ENCODE peak calls at places on chromosome 13, in six cellular contexts. E is IMR-90, O is neuronal stem cell, B is mesenchymal stem cell, S is H1, G is trophoblast cell. Z is an unnamed sample.
A peak's percentile ranks its signal among the peaks of the same experiment; 100 is the strongest.

GRCh38 chr13:73060251-73061160 is 1.7 kb downstream of the KLF5 start:
- DNase-seq in E (peak; percentile 82), O (peak; percentile 12), B (peak; percentile 80), S (no peak), G (peak; percentile 66), Z (peak; percentile 74)

GRCh38 chr13:63436288-63436687 is 2020.6 kb upstream of the PCDH20 start:
- DNase-seq in E (no peak), O (no peak), B (no peak), S (no peak), G (no peak), Z (peak; percentile 4)

GRCh38 chr13:42883142-42883541 is 101.8 kb downstream of the FAM216B start:
- DNase-seq in E (no peak), O (no peak), B (peak; percentile 47), S (no peak), G (no peak), Z (no peak)

GRCh38 chr13:49897713-49898112 is 38.4 kb downstream of the SPRYD7 start:
- DNase-seq in E (no peak), O (no peak), B (no peak), S (no peak), G (no peak), Z (no peak)

GRCh38 chr13:50707533-50708096 is 135.9 kb downstream of the DLEU7 start:
- DNase-seq in E (no peak), O (no peak), B (no peak), S (no peak), G (no peak), Z (no peak)

GRCh38 chr13:66835040-66835628 is 395.0 kb downstream of the PCDH9 start:
- DNase-seq in E (peak; percentile 18), O (no peak), B (peak; percentile 81), S (no peak), G (no peak), Z (peak; percentile 5)

GRCh38 chr13:24148414-24149305 is 11.9 kb upstream of the SPATA13 start:
- DNase-seq in E (peak; percentile 99), O (no peak), B (peak; percentile 99), S (no peak), G (peak; percentile 91), Z (peak; percentile 99)

GRCh38 chr13:93244141-93244917 is 17.7 kb downstream of the GPC6 start:
- DNase-seq in E (peak; percentile 67), O (no peak), B (peak; percentile 70), S (no peak), G (no peak), Z (no peak)

GRCh38 chr13:23289917-23290357 is 109.2 kb downstream of the SGCG start:
- DNase-seq in E (peak; percentile 47), O (no peak), B (no peak), S (no peak), G (no peak), Z (no peak)

GRCh38 chr13:40389081-40389641 is 277.3 kb downstream of the FOXO1 start:
- DNase-seq in E (no peak), O (no peak), B (no peak), S (no peak), G (no peak), Z (no peak)

GRCh38 chr13:51000576-51001260 is 91.1 kb downstream of the RNASEH2B start:
- DNase-seq in E (peak; percentile 42), O (no peak), B (peak; percentile 35), S (no peak), G (no peak), Z (no peak)

GRCh38 chr13:77002590-77003190 is 10.8 kb downstream of the CLN5 start:
- DNase-seq in E (peak; percentile 48), O (no peak), B (peak; percentile 55), S (no peak), G (no peak), Z (peak; percentile 53)

GRCh38 chr13:99257291-99257690 is 888 bp downstream of the GPR18 start:
- DNase-seq in E (no peak), O (no peak), B (no peak), S (no peak), G (no peak), Z (no peak)

GRCh38 chr13:67101730-67102467 is 128.2 kb downstream of the PCDH9 start:
- DNase-seq in E (peak; percentile 6), O (no peak), B (peak; percentile 29), S (no peak), G (no peak), Z (no peak)

GRCh38 chr13:43230989-43231388 is 207.6 kb downstream of the DNAJC15 start:
- DNase-seq in E (no peak), O (no peak), B (no peak), S (no peak), G (no peak), Z (no peak)

GRCh38 chr13:50617134-50617721 is 226.3 kb downstream of the DLEU7 start:
- DNase-seq in E (peak; percentile 41), O (no peak), B (peak; percentile 29), S (no peak), G (no peak), Z (no peak)

GRCh38 chr13:45718063-45718462 is 15.9 kb downstream of the CBY2 start:
- DNase-seq in E (peak; percentile 14), O (no peak), B (no peak), S (no peak), G (no peak), Z (peak; percentile 84)

GRCh38 chr13:94673841-94674240 is 38.5 kb downstream of the SOX21 start:
- DNase-seq in E (no peak), O (no peak), B (no peak), S (no peak), G (no peak), Z (peak; percentile 39)

GRCh38 chr13:91609353-91609752 is 210.9 kb downstream of the GPC5 start:
- DNase-seq in E (peak; percentile 54), O (no peak), B (peak; percentile 32), S (no peak), G (no peak), Z (no peak)

GRCh38 chr13:107847406-107847805 is 367.9 kb downstream of the LIG4 start:
- DNase-seq in E (peak; percentile 53), O (no peak), B (peak; percentile 68), S (no peak), G (no peak), Z (peak; percentile 81)

GRCh38 chr13:77150651-77151050 is 123.7 kb upstream of the FBXL3 start:
- DNase-seq in E (peak; percentile 41), O (no peak), B (no peak), S (no peak), G (no peak), Z (no peak)

GRCh38 chr13:68170961-68171360 is 940.8 kb upstream of the PCDH9 start:
- DNase-seq in E (no peak), O (no peak), B (no peak), S (no peak), G (no peak), Z (no peak)

GRCh38 chr13:26967119-26968038 is 204.2 kb downstream of the USP12 start:
- DNase-seq in E (no peak), O (no peak), B (peak; percentile 63), S (no peak), G (no peak), Z (no peak)

DNA sequence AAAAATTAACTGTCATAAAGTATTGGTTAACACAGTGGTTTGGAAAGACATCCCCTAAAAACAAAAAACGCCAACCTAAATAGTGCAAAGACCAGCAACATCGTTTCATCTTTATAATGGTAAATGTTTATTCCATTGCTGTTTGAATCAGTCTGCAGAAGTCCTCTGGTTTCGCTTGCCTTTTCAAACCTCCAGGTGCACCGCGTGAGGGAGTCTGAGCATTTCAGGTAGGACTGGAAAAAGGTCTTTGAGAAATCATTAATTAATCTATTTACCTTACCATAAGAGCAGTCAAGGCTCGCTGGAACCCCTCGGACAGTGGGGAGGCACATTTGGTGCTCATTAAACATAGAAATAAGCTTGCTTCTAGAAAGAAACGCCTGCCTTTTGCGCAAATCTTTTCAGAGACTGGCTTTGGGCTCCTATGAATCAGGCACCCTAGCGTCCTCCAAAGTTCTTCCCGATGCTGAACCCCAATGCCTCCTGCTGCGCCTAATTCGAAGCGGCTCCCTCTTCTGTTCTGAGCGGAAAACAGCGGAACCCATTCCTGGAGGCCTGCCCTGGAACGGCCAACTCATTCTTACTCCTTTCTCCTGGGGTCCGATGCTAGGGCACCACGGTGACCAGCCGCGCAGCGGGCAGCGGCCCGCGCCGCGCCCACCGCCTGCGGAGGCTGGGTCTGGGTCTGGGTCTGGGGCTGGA is 942 bp upstream of the MTUS2 start:
- DNase-seq in E (peak; percentile 12), O (peak; percentile 31), B (peak; percentile 31), S (peak; percentile 76), G (no peak), Z (peak; percentile 52)
- H3K4me3 ChIP-seq in E (peak overlapping the region; percentile 42), O (no peak overlapping the region), B (peak overlapping the region; percentile 69), S (peak overlapping the region; percentile 61), G (peak overlapping the region; percentile 67), Z (peak overlapping the region; percentile 27)

DNA sequence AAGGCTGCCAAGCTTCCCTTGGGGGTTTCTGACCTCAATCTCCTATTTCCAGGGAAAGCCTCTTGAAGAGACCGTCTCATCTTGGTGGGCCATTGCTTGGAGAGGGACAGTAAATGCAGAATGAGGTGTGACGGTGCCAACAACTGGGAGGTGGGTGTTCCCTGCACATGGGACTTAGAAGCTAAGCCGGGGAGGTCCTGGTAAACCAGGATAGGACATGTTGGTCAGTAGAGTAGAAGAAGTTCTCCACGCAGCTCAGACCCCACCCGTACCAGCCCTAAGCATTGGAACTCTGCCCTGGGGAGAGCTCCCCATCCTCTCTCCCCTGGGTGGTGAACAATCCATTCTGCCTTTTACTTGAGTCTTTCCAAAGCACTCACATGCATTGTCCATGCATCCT is 92.0 kb downstream of the SOX1 start:
- DNase-seq in E (no peak), O (no peak), B (no peak), S (no peak), G (no peak), Z (no peak)
- H3K18ac ChIP-seq in E (no peak overlapping the region), O (peak overlapping the region; percentile 89), B (no peak overlapping the region), S (peak overlapping the region; percentile 41), G (no peak overlapping the region), Z (no peak overlapping the region)

DNA sequence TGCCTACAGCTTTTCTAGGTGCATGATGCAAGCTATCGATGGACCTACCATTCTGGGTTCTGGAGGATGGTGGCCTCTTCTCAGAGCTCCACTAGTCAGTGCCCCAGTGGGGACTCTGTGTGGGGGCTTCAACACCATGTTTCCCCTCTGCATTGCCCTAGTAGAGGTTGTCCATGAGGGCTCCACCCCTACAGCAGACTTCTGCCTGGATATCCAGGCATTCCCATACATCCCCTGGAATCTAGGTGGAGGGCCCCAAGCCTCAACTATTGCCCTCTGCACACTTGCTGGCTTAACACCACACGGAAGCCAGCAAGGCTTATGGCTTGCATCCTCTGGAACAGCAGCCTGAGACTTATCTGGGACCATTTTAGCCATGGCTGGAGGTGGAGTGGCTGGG is 1299.9 kb upstream of the MIR17HG start:
- DNase-seq in E (no peak), O (no peak), B (no peak), S (no peak), G (no peak), Z (no peak)
- H3K4me3 ChIP-seq in E (no peak overlapping the region), O (no peak overlapping the region), B (no peak overlapping the region), S (no peak overlapping the region), G (no peak overlapping the region), Z (no peak overlapping the region)

GRCh38 chr13:44352671-44353070 is 21.0 kb upstream of the SERP2 start:
- DNase-seq in E (no peak), O (no peak), B (no peak), S (no peak), G (no peak), Z (no peak)

GRCh38 chr13:44354322-44354721 is 19.3 kb upstream of the SERP2 start:
- DNase-seq in E (no peak), O (no peak), B (no peak), S (no peak), G (no peak), Z (no peak)

GRCh38 chr13:44355643-44356042 is 18.0 kb upstream of the SERP2 start:
- DNase-seq in E (no peak), O (no peak), B (no peak), S (no peak), G (no peak), Z (no peak)

GRCh38 chr13:44352202-44352601 is 21.4 kb upstream of the SERP2 start:
- DNase-seq in E (no peak), O (no peak), B (no peak), S (no peak), G (no peak), Z (no peak)

GRCh38 chr13:44354884-44355283 is 18.7 kb upstream of the SERP2 start:
- DNase-seq in E (no peak), O (no peak), B (no peak), S (no peak), G (no peak), Z (no peak)
- H3K18ac ChIP-seq in E (no peak overlapping the region), O (no peak overlapping the region), B (no peak overlapping the region), S (no peak overlapping the region), G (no peak overlapping the region), Z (no peak overlapping the region)

Z was measured in mesendoderm.